ENCODE peak calls at places on chromosomes 7 and 10, in nine cellular contexts. One of them, this sample, is unnamed. For H3K27me3, the result is how much of the 10 kb centered on the place peaks cover.

GRCh38 chr10:80412521-80412920 is 4.2 kb downstream of the PRXL2A start:
- DNase-seq in PC-9: no peak
- DNase-seq in MG63: peak
- DNase-seq in right atrium auricular region: no peak
- DNase-seq in PC-3: no peak
- DNase-seq in CD8-positive, alpha-beta memory T cell: no peak
- DNase-seq in HAP-1: no peak
- DNase-seq in fibroblast of lung: no peak
- DNase-seq in AG04450: no peak
- DNase-seq in this sample: no peak

GRCh38 chr7:53326634-53327033 is 291.2 kb downstream of the POM121L12 start:
- DNase-seq in PC-9: no peak
- DNase-seq in MG63: no peak
- DNase-seq in right atrium auricular region: no peak
- DNase-seq in PC-3: no peak
- DNase-seq in CD8-positive, alpha-beta memory T cell: no peak
- DNase-seq in HAP-1: no peak
- DNase-seq in fibroblast of lung: no peak
- DNase-seq in AG04450: no peak
- DNase-seq in this sample: no peak

GRCh38 chr7:92987095-92987494 is 130.7 kb downstream of the SAMD9 start:
- DNase-seq in PC-9: no peak
- DNase-seq in MG63: no peak
- DNase-seq in right atrium auricular region: no peak
- DNase-seq in PC-3: no peak
- DNase-seq in CD8-positive, alpha-beta memory T cell: no peak
- DNase-seq in HAP-1: no peak
- DNase-seq in fibroblast of lung: peak
- DNase-seq in AG04450: peak
- DNase-seq in this sample: no peak

GRCh38 chr10:97974108-97974507 is 56.3 kb downstream of the CRTAC1 start:
- DNase-seq in PC-9: no peak
- DNase-seq in MG63: no peak
- DNase-seq in right atrium auricular region: peak
- DNase-seq in PC-3: no peak
- DNase-seq in CD8-positive, alpha-beta memory T cell: no peak
- DNase-seq in HAP-1: no peak
- DNase-seq in fibroblast of lung: no peak
- DNase-seq in AG04450: no peak
- DNase-seq in this sample: no peak

GRCh38 chr7:32536016-32536415 is 40.7 kb downstream of the AVL9 start:
- DNase-seq in PC-9: no peak
- DNase-seq in MG63: no peak
- DNase-seq in right atrium auricular region: no peak
- DNase-seq in PC-3: no peak
- DNase-seq in CD8-positive, alpha-beta memory T cell: no peak
- DNase-seq in HAP-1: no peak
- DNase-seq in fibroblast of lung: no peak
- DNase-seq in AG04450: no peak
- DNase-seq in this sample: no peak

GRCh38 chr7:135300913-135301765 is 67.5 kb downstream of the STRA8 start:
- DNase-seq in PC-9: no peak
- DNase-seq in MG63: no peak
- DNase-seq in right atrium auricular region: no peak
- DNase-seq in PC-3: no peak
- DNase-seq in CD8-positive, alpha-beta memory T cell: no peak
- DNase-seq in HAP-1: no peak
- DNase-seq in fibroblast of lung: peak
- DNase-seq in AG04450: no peak
- DNase-seq in this sample: no peak

GRCh38 chr7:17991866-17992648 is 35.6 kb downstream of the PRPS1L1 start:
- DNase-seq in PC-9: no peak
- DNase-seq in MG63: peak
- DNase-seq in right atrium auricular region: no peak
- DNase-seq in PC-3: no peak
- DNase-seq in CD8-positive, alpha-beta memory T cell: no peak
- DNase-seq in HAP-1: peak
- DNase-seq in fibroblast of lung: no peak
- DNase-seq in AG04450: no peak
- DNase-seq in this sample: peak

GRCh38 chr7:102433319-102434038 is at the start of gene ORAI2:
- DNase-seq in PC-9: peak
- DNase-seq in MG63: peak
- DNase-seq in right atrium auricular region: peak
- DNase-seq in PC-3: peak
- DNase-seq in CD8-positive, alpha-beta memory T cell: peak
- DNase-seq in HAP-1: peak
- DNase-seq in fibroblast of lung: peak
- DNase-seq in AG04450: no peak
- DNase-seq in this sample: peak

GRCh38 chr10:50400694-50401093 is 149.4 kb upstream of the ASAH2 start:
- DNase-seq in PC-9: no peak
- DNase-seq in MG63: no peak
- DNase-seq in right atrium auricular region: no peak
- DNase-seq in PC-3: no peak
- DNase-seq in CD8-positive, alpha-beta memory T cell: no peak
- DNase-seq in HAP-1: no peak
- DNase-seq in fibroblast of lung: no peak
- DNase-seq in AG04450: no peak
- DNase-seq in this sample: no peak

GRCh38 chr10:62618576-62619408 is 185.7 kb upstream of the ADO start:
- DNase-seq in PC-9: no peak
- DNase-seq in MG63: peak
- DNase-seq in right atrium auricular region: no peak
- DNase-seq in PC-3: peak
- DNase-seq in CD8-positive, alpha-beta memory T cell: no peak
- DNase-seq in HAP-1: no peak
- DNase-seq in fibroblast of lung: peak
- DNase-seq in AG04450: no peak
- DNase-seq in this sample: no peak

GRCh38 chr7:49187543-49188268 is 263.4 kb downstream of the CDC14C start:
- DNase-seq in PC-9: no peak
- DNase-seq in MG63: no peak
- DNase-seq in right atrium auricular region: no peak
- DNase-seq in PC-3: peak
- DNase-seq in CD8-positive, alpha-beta memory T cell: no peak
- DNase-seq in HAP-1: peak
- DNase-seq in fibroblast of lung: no peak
- DNase-seq in AG04450: no peak
- DNase-seq in this sample: no peak

GRCh38 chr7:150914966-150915365 is 62.6 kb downstream of the AOC1 start:
- DNase-seq in PC-9: no peak
- DNase-seq in MG63: no peak
- DNase-seq in right atrium auricular region: no peak
- DNase-seq in PC-3: no peak
- DNase-seq in CD8-positive, alpha-beta memory T cell: no peak
- DNase-seq in HAP-1: no peak
- DNase-seq in fibroblast of lung: no peak
- DNase-seq in AG04450: no peak
- DNase-seq in this sample: no peak

GRCh38 chr7:148543-148931 is 43.8 kb upstream of the FAM20C start:
- DNase-seq in PC-9: no peak
- DNase-seq in MG63: no peak
- DNase-seq in right atrium auricular region: no peak
- DNase-seq in PC-3: no peak
- DNase-seq in CD8-positive, alpha-beta memory T cell: no peak
- DNase-seq in HAP-1: no peak
- DNase-seq in fibroblast of lung: no peak
- DNase-seq in AG04450: no peak
- DNase-seq in this sample: no peak

GRCh38 chr7:137443616-137444015 is 100.1 kb upstream of the PTN start:
- DNase-seq in PC-9: no peak
- DNase-seq in MG63: no peak
- DNase-seq in right atrium auricular region: no peak
- DNase-seq in PC-3: peak
- DNase-seq in CD8-positive, alpha-beta memory T cell: no peak
- DNase-seq in HAP-1: no peak
- DNase-seq in fibroblast of lung: peak
- DNase-seq in AG04450: no peak
- DNase-seq in this sample: no peak

GRCh38 chr10:100779329-100779728 is 33.9 kb downstream of the PAX2 start:
- DNase-seq in PC-9: no peak
- DNase-seq in MG63: no peak
- DNase-seq in right atrium auricular region: no peak
- DNase-seq in PC-3: no peak
- DNase-seq in CD8-positive, alpha-beta memory T cell: no peak
- DNase-seq in HAP-1: no peak
- DNase-seq in fibroblast of lung: no peak
- DNase-seq in AG04450: no peak
- DNase-seq in this sample: no peak

GRCh38 chr10:58807631-58808024 is 295.0 kb downstream of the BICC1 start:
- DNase-seq in PC-9: no peak
- DNase-seq in MG63: peak
- DNase-seq in right atrium auricular region: no peak
- DNase-seq in PC-3: peak
- DNase-seq in CD8-positive, alpha-beta memory T cell: no peak
- DNase-seq in HAP-1: no peak
- DNase-seq in fibroblast of lung: peak
- DNase-seq in AG04450: no peak
- DNase-seq in this sample: no peak

GRCh38 chr10:48523820-48524758 is 80.8 kb downstream of the ARHGAP22 start:
- DNase-seq in PC-9: peak
- DNase-seq in MG63: peak
- DNase-seq in right atrium auricular region: no peak
- DNase-seq in PC-3: peak
- DNase-seq in CD8-positive, alpha-beta memory T cell: no peak
- DNase-seq in HAP-1: peak
- DNase-seq in fibroblast of lung: no peak
- DNase-seq in AG04450: no peak
- DNase-seq in this sample: no peak

GRCh38 chr10:17867056-17867455 is 57.9 kb downstream of the MRC1 start:
- DNase-seq in PC-9: no peak
- DNase-seq in MG63: no peak
- DNase-seq in right atrium auricular region: no peak
- DNase-seq in PC-3: no peak
- DNase-seq in CD8-positive, alpha-beta memory T cell: no peak
- DNase-seq in HAP-1: no peak
- DNase-seq in fibroblast of lung: no peak
- DNase-seq in AG04450: no peak
- DNase-seq in this sample: no peak

GRCh38 chr10:122744257-122744656 is 44.6 kb upstream of the C10orf120 start:
- DNase-seq in PC-9: no peak
- DNase-seq in MG63: no peak
- DNase-seq in right atrium auricular region: no peak
- DNase-seq in PC-3: no peak
- DNase-seq in CD8-positive, alpha-beta memory T cell: no peak
- DNase-seq in HAP-1: no peak
- DNase-seq in fibroblast of lung: no peak
- DNase-seq in AG04450: no peak
- DNase-seq in this sample: no peak

DNA sequence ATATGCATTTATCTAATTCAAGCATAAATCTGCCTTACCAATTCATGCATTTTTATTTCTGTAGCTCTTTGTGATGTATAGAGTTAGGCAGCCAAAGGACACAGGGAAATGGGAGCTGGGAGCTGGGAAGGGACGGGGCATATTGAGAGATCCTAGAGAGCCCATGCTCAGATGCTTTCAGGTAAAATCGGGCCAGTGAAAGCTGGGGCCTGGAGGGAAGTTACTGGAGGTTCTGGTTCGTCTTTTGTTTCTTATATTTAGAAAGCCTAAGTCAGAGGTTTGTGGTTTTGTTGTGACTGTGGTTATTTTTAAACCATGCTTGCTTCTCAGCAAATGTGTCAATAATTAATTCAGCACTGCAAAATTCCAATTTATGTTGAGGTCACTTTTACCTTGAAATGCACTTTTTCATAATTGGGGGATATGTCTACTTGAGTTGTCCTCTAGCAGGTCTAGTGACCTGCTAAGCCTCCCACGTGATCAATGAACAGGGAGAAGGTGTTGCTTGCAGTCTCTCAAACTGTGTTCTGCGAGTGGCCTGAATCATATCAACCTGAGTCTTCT is 5.0 kb downstream of the IFIT3 start:
- DNase-seq in PC-9: no peak
- DNase-seq in MG63: no peak
- DNase-seq in right atrium auricular region: no peak
- DNase-seq in PC-3: no peak
- DNase-seq in CD8-positive, alpha-beta memory T cell: no peak
- DNase-seq in HAP-1: no peak
- DNase-seq in fibroblast of lung: no peak
- DNase-seq in AG04450: no peak
- DNase-seq in this sample: no peak
- H3K4me3 ChIP-seq in PC-9: no peak
- H3K4me3 ChIP-seq in MG63: peak
- H3K4me3 ChIP-seq in right atrium auricular region: peak
- H3K4me3 ChIP-seq in PC-3: no peak
- H3K4me3 ChIP-seq in CD8-positive, alpha-beta memory T cell: peak
- H3K4me3 ChIP-seq in HAP-1: no peak
- H3K4me3 ChIP-seq in fibroblast of lung: peak
- H3K4me3 ChIP-seq in AG04450: peak
- H3K4me3 ChIP-seq in this sample: peak

GRCh38 chr10:113560071-113560470 is 7.2 kb downstream of the HABP2 start:
- DNase-seq in PC-9: no peak
- DNase-seq in MG63: no peak
- DNase-seq in right atrium auricular region: no peak
- DNase-seq in PC-3: no peak
- DNase-seq in CD8-positive, alpha-beta memory T cell: no peak
- DNase-seq in HAP-1: no peak
- DNase-seq in fibroblast of lung: no peak
- DNase-seq in AG04450: no peak
- DNase-seq in this sample: no peak
- H3K27me3 ChIP-seq in PC-9: under half
- H3K27me3 ChIP-seq in MG63: under half
- H3K27me3 ChIP-seq in right atrium auricular region: under half
- H3K27me3 ChIP-seq in PC-3: under half
- H3K27me3 ChIP-seq in CD8-positive, alpha-beta memory T cell: under half
- H3K27me3 ChIP-seq in HAP-1: under half
- H3K27me3 ChIP-seq in fibroblast of lung: under half
- H3K27me3 ChIP-seq in AG04450: under half
- H3K27me3 ChIP-seq in this sample: under half

GRCh38 chr7:148701414-148701813 is 2.7 kb downstream of the CUL1 start:
- DNase-seq in PC-9: no peak
- DNase-seq in MG63: no peak
- DNase-seq in right atrium auricular region: no peak
- DNase-seq in PC-3: no peak
- DNase-seq in CD8-positive, alpha-beta memory T cell: no peak
- DNase-seq in HAP-1: peak
- DNase-seq in fibroblast of lung: peak
- DNase-seq in AG04450: no peak
- DNase-seq in this sample: no peak
- H3K4me3 ChIP-seq in PC-9: peak
- H3K4me3 ChIP-seq in MG63: peak
- H3K4me3 ChIP-seq in right atrium auricular region: no peak
- H3K4me3 ChIP-seq in PC-3: peak
- H3K4me3 ChIP-seq in CD8-positive, alpha-beta memory T cell: peak
- H3K4me3 ChIP-seq in HAP-1: peak
- H3K4me3 ChIP-seq in fibroblast of lung: peak
- H3K4me3 ChIP-seq in AG04450: peak
- H3K4me3 ChIP-seq in this sample: no peak

DNA sequence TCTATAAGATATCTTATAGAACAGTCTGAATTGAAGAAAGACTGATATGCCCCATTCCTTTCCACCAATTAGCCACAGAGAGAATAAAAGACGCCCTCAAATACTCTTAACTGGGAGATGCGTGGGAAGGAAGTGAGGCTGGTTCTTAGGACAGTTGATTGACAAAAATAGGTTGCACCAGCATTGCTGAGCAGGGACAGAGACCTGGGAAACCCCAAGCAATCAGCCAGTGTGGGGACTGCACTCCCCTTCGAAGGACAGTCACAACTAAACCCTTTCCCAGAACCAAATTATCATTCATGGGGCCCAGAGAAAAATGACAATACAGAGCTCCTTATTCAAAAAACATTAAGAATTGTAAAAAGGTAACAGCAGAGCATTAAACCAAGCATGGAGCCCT is 196.9 kb upstream of the GHITM start:
- DNase-seq in PC-9: no peak
- DNase-seq in MG63: no peak
- DNase-seq in right atrium auricular region: no peak
- DNase-seq in PC-3: no peak
- DNase-seq in CD8-positive, alpha-beta memory T cell: no peak
- DNase-seq in HAP-1: no peak
- DNase-seq in fibroblast of lung: no peak
- DNase-seq in AG04450: no peak
- DNase-seq in this sample: no peak
- H3K27me3 ChIP-seq in PC-9: under half
- H3K27me3 ChIP-seq in MG63: under half
- H3K27me3 ChIP-seq in right atrium auricular region: under half
- H3K27me3 ChIP-seq in PC-3: under half
- H3K27me3 ChIP-seq in CD8-positive, alpha-beta memory T cell: under half
- H3K27me3 ChIP-seq in HAP-1: under half
- H3K27me3 ChIP-seq in fibroblast of lung: under half
- H3K27me3 ChIP-seq in AG04450: under half
- H3K27me3 ChIP-seq in this sample: under half